ENCODE peak calls at places on chromosomes 6 and 20, in ten cellular contexts. A is NCI-H2227 treated with DMSO at 0.1 percent for 48 hours, E is ACHN, X is vagina, G is uterus, N is Calu3, V is NCI-H2081, W is cerebellar nuclear complex, S is ecto neural progenitor cell, D is lower lobe of right lung. Q is an unnamed sample.

GRCh38 chr6:33075208-33075567 is 602 bp upstream of the HLA-DPB1 start:
- DNase-seq in V (no peak), D (no peak), G (no peak), A (no peak), S (no peak), E (no peak), X (no peak), W (no peak), N (no peak), Q (no peak)

GRCh38 chr6:1262704-1263038 is 49.2 kb upstream of the FOXQ1 start:
- DNase-seq in X (no peak), V (no peak), S (no peak), A (no peak), E (no peak), W (no peak), G (no peak), N (no peak), D (no peak), Q (no peak)

GRCh38 chr6:26568601-26569432 is 27.9 kb upstream of the ABT1 start:
- DNase-seq in A (peak; percentile 96), V (peak; percentile 89), X (peak; percentile 97), W (peak; percentile 67), S (peak; percentile 98), G (peak; percentile 96), N (peak; percentile 96), E (peak; percentile 91), D (peak; percentile 86), Q (no peak)

GRCh38 chr6:52420668-52421358 is 671 bp downstream of the EFHC1 start:
- DNase-seq in X (no peak), W (no peak), A (peak; percentile 38), D (no peak), E (peak; percentile 70), G (no peak), V (peak; percentile 46), S (peak; percentile 56), N (peak; percentile 36), Q (no peak)

GRCh38 chr6:135451617-135452190 is 45.8 kb downstream of the AHI1 start:
- DNase-seq in X (no peak), G (no peak), W (no peak), D (no peak), A (peak; percentile 28), E (peak; percentile 54), N (no peak), V (peak; percentile 8), S (no peak), Q (no peak)

GRCh38 chr20:51525241-51526104 is 17.0 kb downstream of the NFATC2 start:
- DNase-seq in X (no peak), E (no peak), W (no peak), S (no peak), N (no peak), G (no peak), V (no peak), D (no peak), A (no peak), Q (no peak)

GRCh38 chr6:33672808-33673207 is 38.7 kb downstream of the UQCC2 start:
- DNase-seq in W (no peak), N (peak; percentile 94), G (peak; percentile 90), S (peak; percentile 66), X (no peak), D (no peak), A (no peak), V (no peak), E (peak; percentile 83), Q (peak; percentile 78)

GRCh38 chr6:109187399-109188114 is 92.2 kb downstream of the CEP57L1 start:
- DNase-seq in S (no peak), X (no peak), N (peak; percentile 67), D (peak; percentile 57), E (peak; percentile 45), G (peak; percentile 30), W (no peak), A (peak; percentile 26), V (no peak), Q (no peak)

GRCh38 chr6:63807056-63807455 is 171.5 kb downstream of the PHF3 start:
- DNase-seq in X (no peak), N (no peak), S (no peak), V (no peak), D (no peak), E (no peak), G (no peak), W (no peak), A (no peak), Q (no peak)

GRCh38 chr6:148240463-148240845 is 102.2 kb upstream of the SASH1 start:
- DNase-seq in N (no peak), D (no peak), S (no peak), V (no peak), X (no peak), G (no peak), E (no peak), W (no peak), A (no peak), Q (no peak)

GRCh38 chr20:37243076-37243936 is 18.3 kb downstream of the GHRH start:
- DNase-seq in W (no peak), S (no peak), V (no peak), X (no peak), G (no peak), A (no peak), D (no peak), N (no peak), E (no peak), Q (no peak)

GRCh38 chr20:51831891-51832675 is 29.8 kb upstream of the SALL4 start:
- DNase-seq in V (no peak), X (no peak), E (no peak), A (no peak), N (no peak), S (no peak), G (no peak), D (no peak), W (no peak), Q (peak; percentile 51)

Q was measured in AG04449.